ENCODE peak calls at places on chromosomes 4 and X, in six cellular contexts. One of them, this sample, is unnamed.
A peak's percentile ranks its signal among the peaks of the same experiment; 100 is the strongest.

GRCh38 chrX:10457092-10457491 is 163.3 kb downstream of the MID1 start:
- DNase-seq in K562: no peak
- DNase-seq in HepG2: no peak
- DNase-seq in GM12878: no peak
- DNase-seq in HL-60: no peak
- DNase-seq in H1: no peak
- DNase-seq in this sample: no peak

GRCh38 chr4:79454656-79455055 is 46.6 kb upstream of the GK2 start:
- DNase-seq in K562: no peak
- DNase-seq in HepG2: no peak
- DNase-seq in GM12878: no peak
- DNase-seq in HL-60: no peak
- DNase-seq in H1: no peak
- DNase-seq in this sample: no peak

GRCh38 chrX:16826207-16826606 is 39.9 kb downstream of the TXLNG start:
- DNase-seq in K562: peak; percentile 21
- DNase-seq in HepG2: peak; percentile 78
- DNase-seq in GM12878: no peak
- DNase-seq in HL-60: no peak
- DNase-seq in H1: no peak
- DNase-seq in this sample: peak; percentile 44

GRCh38 chr4:57504139-57504538 is 394.0 kb upstream of the IGFBP7 start:
- DNase-seq in K562: no peak
- DNase-seq in HepG2: no peak
- DNase-seq in GM12878: no peak
- DNase-seq in HL-60: no peak
- DNase-seq in H1: no peak
- DNase-seq in this sample: no peak

GRCh38 chr4:12852338-12853307 is 631.5 kb downstream of the RAB28 start:
- DNase-seq in K562: no peak
- DNase-seq in HepG2: peak; percentile 76
- DNase-seq in GM12878: no peak
- DNase-seq in HL-60: no peak
- DNase-seq in H1: peak; percentile 15
- DNase-seq in this sample: peak; percentile 32

GRCh38 chr4:69032847-69033638 is 63.2 kb upstream of the UGT2B7 start:
- DNase-seq in K562: no peak
- DNase-seq in HepG2: peak; percentile 72
- DNase-seq in GM12878: no peak
- DNase-seq in HL-60: no peak
- DNase-seq in H1: no peak
- DNase-seq in this sample: no peak

GRCh38 chr4:103915224-103915869 is 195.6 kb upstream of the TACR3 start:
- DNase-seq in K562: peak; percentile 8
- DNase-seq in HepG2: peak; percentile 15
- DNase-seq in GM12878: peak; percentile 16
- DNase-seq in HL-60: no peak
- DNase-seq in H1: no peak
- DNase-seq in this sample: peak; percentile 6

GRCh38 chr4:176534566-176534965 is 214.8 kb downstream of the SPCS3 start:
- DNase-seq in K562: no peak
- DNase-seq in HepG2: no peak
- DNase-seq in GM12878: no peak
- DNase-seq in HL-60: no peak
- DNase-seq in H1: no peak
- DNase-seq in this sample: no peak

GRCh38 chrX:40908857-40909475 is 173.6 kb upstream of the MED14 start:
- DNase-seq in K562: no peak
- DNase-seq in HepG2: no peak
- DNase-seq in GM12878: no peak
- DNase-seq in HL-60: no peak
- DNase-seq in H1: no peak
- DNase-seq in this sample: no peak

GRCh38 chr4:84579410-84579791 is 3.5 kb upstream of the CDS1 start:
- DNase-seq in K562: no peak
- DNase-seq in HepG2: no peak
- DNase-seq in GM12878: no peak
- DNase-seq in HL-60: no peak
- DNase-seq in H1: no peak
- DNase-seq in this sample: no peak

GRCh38 chr4:83179205-83179604 is 64.7 kb upstream of the PLAC8 start:
- DNase-seq in K562: no peak
- DNase-seq in HepG2: no peak
- DNase-seq in GM12878: no peak
- DNase-seq in HL-60: no peak
- DNase-seq in H1: no peak
- DNase-seq in this sample: no peak

GRCh38 chr4:52932586-52933482 is 70.7 kb downstream of the RASL11B start:
- DNase-seq in K562: no peak
- DNase-seq in HepG2: no peak
- DNase-seq in GM12878: no peak
- DNase-seq in HL-60: no peak
- DNase-seq in H1: no peak
- DNase-seq in this sample: no peak

GRCh38 chrX:113297456-113297855 is 456.8 kb upstream of the AMOT start:
- DNase-seq in K562: no peak
- DNase-seq in HepG2: no peak
- DNase-seq in GM12878: no peak
- DNase-seq in HL-60: no peak
- DNase-seq in H1: no peak
- DNase-seq in this sample: no peak

DNA sequence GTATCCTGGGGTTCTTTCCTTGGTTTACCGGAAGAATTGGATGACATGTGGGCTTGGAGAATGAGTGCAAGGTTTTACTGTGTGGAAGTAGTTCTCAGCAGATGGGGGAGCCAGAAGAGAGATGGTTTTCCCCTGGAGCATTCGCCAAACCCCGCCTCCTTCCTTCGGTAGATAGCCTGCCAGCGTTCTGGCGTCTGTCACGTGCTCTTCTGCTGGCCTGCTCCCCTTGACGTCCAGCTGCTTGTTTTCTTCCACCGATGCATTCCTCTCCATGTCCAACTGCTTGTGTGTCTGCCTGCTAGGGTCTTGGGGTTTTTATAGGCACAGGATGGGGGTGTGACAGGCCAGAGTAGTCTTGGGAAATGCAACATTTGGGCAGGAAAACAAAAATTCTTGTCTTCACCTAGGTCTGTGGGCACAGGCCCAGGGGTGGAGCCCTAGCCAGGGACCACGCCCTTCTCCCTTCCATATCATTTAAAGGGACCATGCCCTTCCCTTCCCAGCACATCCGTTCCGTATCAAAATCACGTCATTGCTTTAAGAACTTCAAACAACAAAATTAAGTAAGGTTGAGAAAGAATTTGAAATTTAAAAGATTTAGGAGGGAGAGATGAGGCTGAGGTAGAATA is 538.7 kb upstream of the SMIM31 start:
- DNase-seq in K562: no peak
- DNase-seq in HepG2: no peak
- DNase-seq in GM12878: no peak
- DNase-seq in HL-60: no peak
- DNase-seq in H1: no peak
- DNase-seq in this sample: no peak
- TF ChIP-seq GABPA in K562: no peak
- TF ChIP-seq GABPA in HepG2: no peak
- TF ChIP-seq GABPA in GM12878: no peak
- TF ChIP-seq GABPA in HL-60: no peak
- TF ChIP-seq GABPA in H1: no peak
- TF ChIP-seq GABPA in this sample: no peak

GRCh38 chr4:94892051-94892450 is 134.3 kb downstream of the BMPR1B start:
- DNase-seq in K562: no peak
- DNase-seq in HepG2: no peak
- DNase-seq in GM12878: no peak
- DNase-seq in HL-60: no peak
- DNase-seq in H1: no peak
- DNase-seq in this sample: no peak

GRCh38 chr4:94895081-94895480 is 137.3 kb downstream of the BMPR1B start:
- DNase-seq in K562: no peak
- DNase-seq in HepG2: no peak
- DNase-seq in GM12878: no peak
- DNase-seq in HL-60: no peak
- DNase-seq in H1: no peak
- DNase-seq in this sample: no peak

DNA sequence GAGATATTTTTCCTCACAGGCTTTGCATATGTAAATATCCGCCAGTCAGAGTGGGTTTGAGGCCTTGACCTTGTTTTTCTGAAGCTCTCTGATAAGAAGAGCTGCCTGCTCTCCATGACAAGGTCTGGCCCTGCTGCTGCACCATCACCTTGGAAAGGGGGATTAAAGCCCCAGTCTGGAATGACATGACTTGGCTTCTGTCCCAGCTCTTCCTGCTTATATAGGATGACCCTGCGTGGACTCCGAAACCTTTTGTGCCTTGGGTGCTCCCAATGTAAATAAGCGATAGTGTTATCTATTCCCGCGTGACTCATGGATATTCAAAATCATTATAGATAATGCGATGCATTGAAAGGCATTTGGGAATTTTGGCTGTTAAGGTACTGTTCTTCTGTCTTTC is 139.3 kb downstream of the BMPR1B start:
- DNase-seq in K562: peak; percentile 5
- DNase-seq in HepG2: peak; percentile 76
- DNase-seq in GM12878: no peak
- DNase-seq in HL-60: no peak
- DNase-seq in H1: no peak
- DNase-seq in this sample: no peak
- TF ChIP-seq GABPA in K562: no peak
- TF ChIP-seq GABPA in HepG2: no peak
- TF ChIP-seq GABPA in GM12878: no peak
- TF ChIP-seq GABPA in HL-60: no peak
- TF ChIP-seq GABPA in H1: no peak
- TF ChIP-seq GABPA in this sample: no peak

GRCh38 chr4:137083571-137083970 is 448.7 kb downstream of the PCDH18 start:
- DNase-seq in K562: no peak
- DNase-seq in HepG2: no peak
- DNase-seq in GM12878: no peak
- DNase-seq in HL-60: no peak
- DNase-seq in H1: no peak
- DNase-seq in this sample: no peak
- TF ChIP-seq GABPA in K562: no peak
- TF ChIP-seq GABPA in HepG2: no peak
- TF ChIP-seq GABPA in GM12878: no peak
- TF ChIP-seq GABPA in HL-60: no peak
- TF ChIP-seq GABPA in H1: no peak
- TF ChIP-seq GABPA in this sample: no peak

GRCh38 chrX:66039916-66040315 is at the start of gene VSIG4:
- DNase-seq in K562: no peak
- DNase-seq in HepG2: no peak
- DNase-seq in GM12878: no peak
- DNase-seq in HL-60: no peak
- DNase-seq in H1: no peak
- DNase-seq in this sample: no peak
- TF ChIP-seq GABPA in K562: no peak
- TF ChIP-seq GABPA in HepG2: no peak
- TF ChIP-seq GABPA in GM12878: no peak
- TF ChIP-seq GABPA in HL-60: no peak
- TF ChIP-seq GABPA in H1: no peak
- TF ChIP-seq GABPA in this sample: no peak

DNA sequence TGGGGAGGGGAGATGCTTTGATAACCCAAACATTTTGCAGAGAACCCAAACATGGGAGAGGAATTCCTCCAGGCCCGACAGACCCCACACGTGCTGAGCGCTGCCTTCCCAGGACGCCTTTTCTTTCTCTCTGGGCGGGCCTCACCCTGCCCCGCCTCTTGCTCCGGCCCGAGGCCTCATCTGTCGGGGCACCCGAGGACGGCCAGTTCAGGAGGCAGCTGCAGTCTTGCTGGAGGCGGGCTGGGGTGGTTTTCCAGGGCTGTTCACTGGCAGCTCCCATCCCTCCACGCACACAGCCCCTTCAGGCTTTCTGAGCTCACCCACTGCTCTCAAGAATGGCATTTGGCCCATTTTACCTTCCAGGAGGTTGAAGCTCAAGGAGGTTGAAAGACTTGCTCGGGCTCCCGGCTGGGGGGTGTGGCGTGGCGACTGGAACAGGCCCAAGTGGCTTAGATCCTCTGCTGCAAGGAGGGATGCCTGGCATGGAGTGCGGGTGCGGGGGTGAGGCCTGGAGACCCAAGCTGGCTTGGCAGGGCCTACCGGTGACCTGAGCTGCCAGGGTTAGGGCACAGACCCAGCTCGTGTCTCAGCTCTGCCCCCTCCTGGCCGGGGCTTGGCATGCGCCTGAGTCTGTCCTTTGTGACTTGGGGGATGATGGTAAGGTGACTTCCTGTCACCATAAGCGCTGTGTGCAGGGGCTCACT is 99.2 kb downstream of the PSAPL1 start:
- DNase-seq in K562: peak; percentile 73
- DNase-seq in HepG2: peak; percentile 36
- DNase-seq in GM12878: peak; percentile 1
- DNase-seq in HL-60: peak; percentile 14
- DNase-seq in H1: peak; percentile 53
- DNase-seq in this sample: peak; percentile 83
- TF ChIP-seq GABPA in K562: no peak
- TF ChIP-seq GABPA in HepG2: no peak
- TF ChIP-seq GABPA in GM12878: no peak
- TF ChIP-seq GABPA in HL-60: no peak
- TF ChIP-seq GABPA in H1: no peak
- TF ChIP-seq GABPA in this sample: no peak

GRCh38 chrX:154082396-154083133 is 15.0 kb downstream of the MECP2 start:
- DNase-seq in K562: peak; percentile 4
- DNase-seq in HepG2: no peak
- DNase-seq in GM12878: no peak
- DNase-seq in HL-60: no peak
- DNase-seq in H1: no peak
- DNase-seq in this sample: no peak
- TF ChIP-seq GABPA in K562: no peak
- TF ChIP-seq GABPA in HepG2: no peak
- TF ChIP-seq GABPA in GM12878: no peak
- TF ChIP-seq GABPA in HL-60: no peak
- TF ChIP-seq GABPA in H1: no peak
- TF ChIP-seq GABPA in this sample: no peak

DNA sequence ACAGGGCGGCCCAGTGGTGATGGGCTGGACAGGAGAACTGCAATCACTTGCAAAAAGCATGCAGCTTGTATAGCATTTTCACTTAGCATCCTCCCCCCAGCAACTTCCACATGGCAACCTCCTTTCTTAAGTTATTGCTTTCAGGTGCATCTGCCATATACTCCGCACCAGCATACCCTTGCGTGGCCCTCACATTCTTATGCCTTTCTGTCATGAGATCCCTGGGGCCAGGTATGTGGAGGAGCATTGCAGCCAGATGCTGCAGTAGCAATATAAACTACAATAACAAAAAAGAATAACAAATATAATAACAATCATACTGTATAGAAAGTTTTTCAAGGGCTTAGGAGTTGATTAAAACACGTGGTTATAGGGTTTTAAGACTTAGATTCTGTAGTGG is 26.3 kb upstream of the NUDT6 start:
- DNase-seq in K562: no peak
- DNase-seq in HepG2: no peak
- DNase-seq in GM12878: no peak
- DNase-seq in HL-60: no peak
- DNase-seq in H1: no peak
- DNase-seq in this sample: no peak
- TF ChIP-seq GABPA in K562: no peak
- TF ChIP-seq GABPA in HepG2: no peak
- TF ChIP-seq GABPA in GM12878: no peak
- TF ChIP-seq GABPA in HL-60: no peak
- TF ChIP-seq GABPA in H1: no peak
- TF ChIP-seq GABPA in this sample: no peak

DNA sequence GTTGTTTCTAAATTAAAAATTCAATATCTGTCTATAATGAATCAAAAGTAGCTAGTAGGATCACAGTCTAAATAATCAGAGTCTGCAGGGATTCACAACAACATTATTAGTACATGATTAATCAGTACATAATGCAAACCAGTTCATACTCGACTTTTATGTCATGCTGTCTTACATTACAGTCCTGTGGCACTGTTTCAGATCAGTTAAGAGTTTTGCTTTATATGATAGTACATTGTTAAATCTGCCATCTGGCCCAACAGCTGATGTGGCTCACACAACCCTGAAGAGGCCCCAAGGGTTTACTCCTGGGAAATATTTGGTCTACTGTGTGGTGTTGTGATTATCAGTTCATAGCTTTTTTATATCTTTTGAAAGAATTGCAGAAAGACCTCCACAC is 247.1 kb upstream of the ETNPPL start:
- DNase-seq in K562: no peak
- DNase-seq in HepG2: no peak
- DNase-seq in GM12878: no peak
- DNase-seq in HL-60: no peak
- DNase-seq in H1: no peak
- DNase-seq in this sample: peak; percentile 20
- TF ChIP-seq GABPA in K562: no peak
- TF ChIP-seq GABPA in HepG2: no peak
- TF ChIP-seq GABPA in GM12878: no peak
- TF ChIP-seq GABPA in HL-60: no peak
- TF ChIP-seq GABPA in H1: no peak
- TF ChIP-seq GABPA in this sample: no peak